ENCODE peak calls at places on chromosomes 6 and 20, in four cellular contexts. C is MV-4-11; X is CD4-positive, CD25-positive, alpha-beta regulatory T cell; V is NCI-H1694 treated with DMSO at 0.1 percent for 48 hours. A is an unnamed sample.

GRCh38 chr20:5008743-5009142 is 7.4 kb upstream of the SLC23A2 start:
- DNase-seq in C (peak; percentile 80), V (no peak), X (no peak), A (no peak)

GRCh38 chr20:62914436-62914835 is 11.9 kb downstream of the DIDO1 start:
- DNase-seq in C (no peak), X (no peak), V (no peak), A (no peak)

GRCh38 chr6:75204959-75205775 is 686 bp downstream of the COL12A1 start:
- DNase-seq in C (no peak), X (peak; percentile 24), V (no peak), A (peak; percentile 36)

GRCh38 chr6:158033751-158034702 is 52.4 kb downstream of the SYNJ2 start:
- DNase-seq in V (no peak), C (no peak), X (no peak), A (no peak)

GRCh38 chr6:109513571-109514071 is 30.6 kb upstream of the ZBTB24 start:
- DNase-seq in V (no peak), X (no peak), C (no peak), A (no peak)

GRCh38 chr6:148771212-148771601 is 24.4 kb downstream of the UST start:
- DNase-seq in X (no peak), V (no peak), C (no peak), A (peak; percentile 57)

GRCh38 chr6:156988276-156989158 is 211.3 kb downstream of the ARID1B start:
- DNase-seq in C (peak; percentile 23), X (no peak), V (no peak), A (no peak)

GRCh38 chr6:166626177-166627038 is 643 bp downstream of the RPS6KA2 start:
- DNase-seq in C (peak; percentile 18), V (no peak), X (peak; percentile 28), A (no peak)

GRCh38 chr6:7042056-7042653 is 65.6 kb upstream of the RREB1 start:
- DNase-seq in C (peak; percentile 78), V (no peak), X (no peak), A (no peak)

GRCh38 chr6:75483136-75483952 is 10.3 kb downstream of the FILIP1 start:
- DNase-seq in X (no peak), V (no peak), C (no peak), A (no peak)

GRCh38 chr6:22332726-22333125 is 35.9 kb upstream of the PRL start:
- DNase-seq in V (no peak), X (no peak), C (no peak), A (no peak)

GRCh38 chr6:8149350-8149749 is 47.0 kb upstream of the EEF1E1 start:
- DNase-seq in C (no peak), X (no peak), V (no peak), A (no peak)

GRCh38 chr6:99151634-99152344 is 197.7 kb downstream of the FAXC start:
- DNase-seq in V (no peak), C (no peak), X (peak; percentile 34), A (no peak)

GRCh38 chr20:1377984-1378742 is 14.7 kb downstream of the FKBP1A start:
- DNase-seq in X (no peak), C (no peak), V (no peak), A (no peak)

GRCh38 chr6:84280030-84280429 is 52.6 kb upstream of the CEP162 start:
- DNase-seq in X (no peak), C (no peak), V (no peak), A (no peak)

GRCh38 chr20:3924304-3925112 is 35.3 kb downstream of the PANK2 start:
- DNase-seq in C (peak; percentile 69), V (no peak), X (no peak), A (peak; percentile 80)

GRCh38 chr6:127297502-127298070 is 30.9 kb downstream of the RNF146 start:
- DNase-seq in C (no peak), X (no peak), V (no peak), A (no peak)

GRCh38 chr6:110625883-110626282 is 149.5 kb upstream of the SLC22A16 start:
- DNase-seq in C (no peak), V (no peak), X (no peak), A (no peak)

GRCh38 chr20:32678948-32679347 is 5.2 kb upstream of the C20orf203 start:
- DNase-seq in X (no peak), V (peak; percentile 69), C (no peak), A (peak; percentile 65)

GRCh38 chr20:50399003-50399916 is 110.9 kb upstream of the PTPN1 start:
- DNase-seq in X (no peak), C (no peak), V (no peak), A (peak; percentile 95)

GRCh38 chr20:49979030-49979832 is 3.5 kb upstream of the SNAI1 start:
- DNase-seq in V (peak; percentile 20), X (peak; percentile 41), C (no peak), A (peak; percentile 56)

GRCh38 chr6:44594471-44594870 is 207.0 kb downstream of the CDC5L start:
- DNase-seq in V (no peak), X (no peak), C (peak; percentile 89), A (no peak)

GRCh38 chr6:37766717-37767116 is 52.8 kb upstream of the ZFAND3 start:
- DNase-seq in C (no peak), V (no peak), X (no peak), A (no peak)

GRCh38 chr20:24894488-24894887 is 54.6 kb upstream of the CST7 start:
- DNase-seq in X (no peak), C (no peak), V (no peak), A (no peak)

GRCh38 chr6:35691027-35691824 is 2.5 kb upstream of the FKBP5 start:
- DNase-seq in V (no peak), C (peak; percentile 87), X (no peak), A (peak; percentile 83)

GRCh38 chr6:21800948-21801438 is 207.4 kb downstream of the SOX4 start:
- DNase-seq in C (no peak), X (no peak), V (no peak), A (no peak)

GRCh38 chr6:164106345-164106769 is 691.8 kb downstream of the QKI start:
- DNase-seq in C (peak; percentile 5), X (no peak), V (no peak), A (peak; percentile 74)